ENCODE peak calls at places on chromosomes 4 and X, in seven cellular contexts. T is MCF 10A, D is ovary, S is HFF-Myc, C is heart left ventricle, X is GM20000, P is AG09319. H is an unnamed sample.

GRCh38 chr4:1113311-1114009 is at the start of gene RNF212:
- DNase-seq in P (no peak), C (no peak), X (no peak), T (no peak), D (peak), S (no peak), H (peak)

GRCh38 chr4:182555997-182556418 is 312.8 kb downstream of the TENM3 start:
- DNase-seq in S (peak), T (peak), C (no peak), P (peak), X (no peak), D (no peak), H (no peak)

GRCh38 chr4:38125816-38126215 is 165.6 kb downstream of the PTTG2 start:
- DNase-seq in S (no peak), X (no peak), C (no peak), P (no peak), T (peak), D (no peak), H (no peak)

GRCh38 chr4:150577786-150578185 is 4.2 kb upstream of the MAB21L2 start:
- DNase-seq in D (no peak), T (no peak), S (no peak), P (no peak), X (no peak), C (no peak), H (no peak)

GRCh38 chr4:53956454-53956853 is 108.0 kb downstream of the CHIC2 start:
- DNase-seq in D (no peak), S (no peak), X (no peak), T (no peak), P (no peak), C (no peak), H (no peak)

GRCh38 chr4:88419874-88420273 is 37.0 kb upstream of the HERC5 start:
- DNase-seq in S (no peak), T (no peak), X (peak), D (no peak), P (no peak), C (no peak), H (no peak)

GRCh38 chr4:107712236-107712635 is 7.8 kb downstream of the PAPSS1 start:
- DNase-seq in D (no peak), C (no peak), X (no peak), P (no peak), S (no peak), T (no peak), H (no peak)

GRCh38 chrX:72006461-72006860 is 95.8 kb downstream of the NHSL2 start:
- DNase-seq in X (no peak), P (no peak), C (no peak), T (no peak), D (no peak), S (no peak), H (no peak)

GRCh38 chr4:139229534-139230039 is 50.4 kb downstream of the MGARP start:
- DNase-seq in C (no peak), D (no peak), S (no peak), X (peak), P (no peak), T (peak), H (no peak)

GRCh38 chrX:51144828-51145442 is 187.7 kb upstream of the NUDT10 start:
- DNase-seq in C (no peak), D (no peak), S (no peak), P (no peak), T (peak), X (peak), H (peak)

GRCh38 chr4:168842186-168842585 is 167.9 kb downstream of the CBR4 start:
- DNase-seq in X (no peak), T (no peak), D (no peak), P (no peak), C (no peak), S (no peak), H (no peak)

GRCh38 chr4:166078383-166078782 is 205.3 kb downstream of the TLL1 start:
- DNase-seq in D (no peak), X (no peak), T (no peak), S (no peak), P (no peak), C (no peak), H (no peak)

GRCh38 chrX:115679460-115679859 is 118.5 kb downstream of the PLS3 start:
- DNase-seq in C (no peak), D (no peak), P (no peak), T (peak), S (no peak), X (no peak), H (no peak)

GRCh38 chrX:115372026-115372610 is 82.6 kb downstream of the LUZP4 start:
- DNase-seq in D (no peak), X (no peak), P (no peak), C (no peak), T (peak), S (peak), H (no peak)

GRCh38 chrX:25202827-25203226 is 187.1 kb upstream of the ARX start:
- DNase-seq in S (no peak), D (no peak), T (no peak), P (no peak), C (no peak), X (no peak), H (no peak)

GRCh38 chrX:13153796-13154195 is 109.4 kb upstream of the FAM9C start:
- DNase-seq in S (no peak), D (no peak), T (no peak), X (no peak), P (no peak), C (no peak), H (no peak)

GRCh38 chrX:16739574-16739973 is 20.2 kb downstream of the SYAP1 start:
- DNase-seq in C (no peak), S (no peak), X (no peak), D (no peak), P (no peak), T (no peak), H (no peak)

GRCh38 chr4:168119870-168120269 is 27.5 kb downstream of the ANXA10 start:
- DNase-seq in D (no peak), S (no peak), T (peak), C (no peak), P (no peak), X (no peak), H (no peak)

GRCh38 chrX:20361890-20362262 is 95.2 kb upstream of the RPS6KA3 start:
- DNase-seq in X (no peak), C (no peak), P (no peak), T (peak), D (no peak), S (no peak), H (no peak)

GRCh38 chr4:20512053-20512810 is 188.0 kb upstream of the PACRGL start:
- DNase-seq in C (no peak), D (no peak), T (no peak), X (no peak), S (no peak), P (no peak), H (no peak)

GRCh38 chrX:106286053-106286650 is 118.0 kb downstream of the PWWP3B start:
- DNase-seq in P (no peak), X (no peak), T (peak), C (no peak), D (no peak), S (no peak), H (no peak)

GRCh38 chrX:129842510-129843208 is 1.0 kb downstream of the ZDHHC9 start:
- DNase-seq in S (no peak), D (peak), X (no peak), T (peak), C (no peak), P (peak), H (no peak)

DNA sequence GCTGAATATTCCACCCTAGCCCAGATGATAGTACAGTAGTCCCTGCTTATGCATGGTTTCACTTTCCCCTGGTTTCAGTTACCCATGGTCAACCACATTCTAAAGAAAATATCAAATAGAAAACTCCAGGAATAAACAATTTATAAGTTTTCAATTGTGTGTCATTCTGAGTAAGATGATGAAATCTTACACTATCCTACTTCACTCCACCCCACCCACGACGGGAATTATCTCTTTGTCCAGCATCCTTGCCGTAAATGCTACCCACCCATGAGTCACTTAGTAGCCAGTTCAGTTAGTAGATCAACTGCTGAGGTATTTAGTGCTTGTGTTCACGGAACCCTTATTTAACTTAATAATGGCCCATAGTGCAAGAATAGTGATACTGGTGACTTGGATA is 91.4 kb downstream of the KLHL13 start:
- DNase-seq in D (no peak), X (no peak), S (no peak), C (no peak), T (no peak), P (no peak), H (no peak)
- TF ChIP-seq CTCF in D (no peak), X (no peak), S (no peak), C (no peak), T (no peak), P (no peak), H (no peak)

GRCh38 chr4:80207664-80208063 is 10.4 kb downstream of the PRDM8 start:
- DNase-seq in C (no peak), D (no peak), S (no peak), X (no peak), P (no peak), T (no peak), H (no peak)

GRCh38 chr4:80208606-80209005 is 11.3 kb downstream of the PRDM8 start:
- DNase-seq in X (no peak), T (no peak), C (no peak), P (no peak), S (no peak), D (no peak), H (no peak)

GRCh38 chr4:80206541-80207171 is 9.4 kb downstream of the PRDM8 start:
- DNase-seq in P (no peak), X (no peak), D (no peak), C (no peak), T (no peak), S (no peak), H (no peak)

GRCh38 chr4:80206111-80206510 is 8.8 kb downstream of the PRDM8 start:
- DNase-seq in P (no peak), X (no peak), C (no peak), T (no peak), D (no peak), S (no peak), H (no peak)

DNA sequence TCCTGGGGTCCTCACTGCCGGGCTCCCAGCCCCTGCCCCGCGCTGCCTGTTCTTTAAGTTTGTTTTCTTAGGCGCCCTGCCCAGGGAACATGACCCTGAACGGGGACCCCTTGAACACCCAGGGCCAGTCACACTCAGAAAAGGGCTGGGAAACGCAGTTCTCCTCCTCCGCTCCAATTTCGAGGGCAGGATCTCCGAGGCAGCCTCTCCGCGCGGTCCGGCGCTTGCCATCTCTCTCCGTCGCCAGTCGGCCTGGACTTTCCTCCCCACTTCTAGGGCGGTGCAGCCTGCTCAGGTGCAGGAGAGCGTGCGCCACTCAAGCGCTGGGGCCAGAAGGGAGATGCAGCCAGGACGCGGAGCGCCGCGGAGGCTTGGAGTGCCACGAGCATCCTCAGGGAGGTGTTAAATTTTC is 9.9 kb downstream of the PRDM8 start:
- DNase-seq in S (no peak), T (no peak), D (no peak), P (no peak), X (no peak), C (no peak), H (no peak)
- TF ChIP-seq CTCF in S (no peak), T (no peak), D (no peak), P (no peak), X (no peak), C (no peak), H (no peak)

DNA sequence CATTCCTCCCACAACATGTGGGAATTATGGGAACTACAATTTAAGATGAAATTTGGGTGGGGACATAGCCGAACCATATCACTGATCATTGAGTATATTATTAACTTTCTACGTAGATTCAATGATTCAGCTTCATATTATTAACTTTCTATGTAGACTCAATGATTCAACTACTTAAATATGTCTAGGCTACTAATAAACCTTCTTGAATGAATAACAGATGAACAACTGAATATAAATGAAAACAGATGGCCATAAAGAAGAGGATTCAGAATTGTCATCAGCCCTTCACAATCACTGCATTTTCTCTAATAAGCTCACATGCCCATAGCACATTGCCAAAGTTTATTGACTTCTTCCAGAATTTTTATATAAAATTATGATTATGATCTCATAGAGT is 57.0 kb downstream of the CEP44 start:
- DNase-seq in P (no peak), X (no peak), T (no peak), C (no peak), D (no peak), S (peak), H (no peak)
- TF ChIP-seq CTCF in P (no peak), X (no peak), T (no peak), C (no peak), D (no peak), S (no peak), H (no peak)

DNA sequence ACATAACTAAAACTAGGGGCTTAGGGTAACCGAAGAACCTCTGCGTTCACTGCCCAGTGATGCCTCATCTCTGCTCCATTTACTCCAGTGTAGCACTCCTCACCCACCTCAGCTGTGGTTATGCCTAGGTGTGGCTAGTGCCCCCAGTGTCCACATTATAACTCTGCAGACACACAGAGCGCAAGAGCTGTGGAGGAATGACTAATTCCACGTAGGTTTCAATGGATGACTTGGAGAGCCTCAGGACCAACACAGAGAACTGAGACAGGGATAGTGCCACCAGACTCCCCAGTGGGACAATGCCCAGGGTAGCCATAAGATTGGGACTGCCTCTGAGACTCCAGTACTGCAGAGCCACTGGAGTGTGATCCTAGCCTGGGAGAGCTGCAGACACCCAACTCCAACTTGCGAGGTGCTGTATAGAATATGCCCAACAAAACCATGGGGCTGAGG is 542.4 kb upstream of the DIPK2B start:
- DNase-seq in P (no peak), D (no peak), T (peak), S (no peak), X (no peak), C (no peak), H (no peak)
- TF ChIP-seq CTCF in P (peak), D (no peak), T (peak), S (peak), X (no peak), C (no peak), H (peak)

DNA sequence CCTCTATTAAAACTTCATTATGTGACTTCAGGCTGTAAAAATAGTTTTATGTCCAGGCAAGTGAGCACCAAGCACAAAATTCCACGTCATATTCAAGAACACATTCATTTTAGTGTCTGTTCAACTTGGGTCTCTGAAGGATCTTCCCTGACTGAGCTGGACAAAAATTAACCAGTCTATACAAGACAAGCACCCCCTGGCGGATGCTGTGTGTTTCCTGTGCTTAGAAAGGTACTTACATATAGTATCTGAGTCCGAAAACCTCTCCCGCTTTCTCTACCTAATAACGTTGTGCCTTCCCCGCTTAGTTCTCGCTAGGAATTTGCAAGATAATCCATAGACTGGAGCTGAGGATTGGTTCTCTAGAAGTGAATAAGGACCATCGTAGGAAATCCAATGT is 2214.5 kb upstream of the TENM3 start:
- DNase-seq in X (no peak), D (no peak), T (peak), P (no peak), C (no peak), S (no peak), H (no peak)
- TF ChIP-seq CTCF in X (peak), D (no peak), T (peak), P (peak), C (no peak), S (no peak), H (peak)

GRCh38 chr4:6165766-6166165 is 34.6 kb downstream of the JAKMIP1 start:
- DNase-seq in T (no peak), C (no peak), X (no peak), S (no peak), D (no peak), P (no peak), H (no peak)

GRCh38 chr4:6172093-6172926 is 28.0 kb downstream of the JAKMIP1 start:
- DNase-seq in C (no peak), S (no peak), P (no peak), T (no peak), X (no peak), D (no peak), H (no peak)

GRCh38 chr4:6172927-6173200 is 27.5 kb downstream of the JAKMIP1 start:
- DNase-seq in C (no peak), S (no peak), D (no peak), T (no peak), P (no peak), X (no peak), H (no peak)

DNA sequence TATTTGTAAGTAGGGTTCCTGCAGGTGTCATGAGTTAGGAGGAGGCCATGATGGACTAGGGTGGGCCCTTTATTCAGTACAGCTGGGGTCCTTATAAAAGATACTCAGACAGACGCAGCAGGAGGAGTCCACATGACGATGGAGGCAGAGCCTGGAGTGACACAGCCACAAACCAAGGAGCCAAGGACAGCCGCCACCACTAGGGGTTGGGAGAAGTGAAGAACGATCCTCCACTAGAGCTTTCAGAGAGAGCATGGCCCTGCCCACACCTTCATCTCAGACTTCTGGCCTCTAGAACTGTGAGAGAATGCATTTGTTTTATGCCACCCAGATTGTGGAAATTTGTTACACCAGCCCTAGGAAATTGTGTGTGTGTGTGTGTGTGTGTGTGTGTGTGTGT is 31.1 kb downstream of the JAKMIP1 start:
- DNase-seq in D (no peak), T (no peak), C (no peak), X (no peak), S (no peak), P (no peak), H (no peak)
- TF ChIP-seq CTCF in D (no peak), T (no peak), C (no peak), X (no peak), S (no peak), P (no peak), H (no peak)

GRCh38 chr4:25857851-25858400 is 4.9 kb downstream of the SEL1L3 start:
- DNase-seq in S (no peak), T (no peak), C (no peak), X (no peak), D (no peak), P (no peak), H (no peak)
- TF ChIP-seq CTCF in S (no peak), T (no peak), C (no peak), X (no peak), D (no peak), P (no peak), H (no peak)

GRCh38 chr4:6548882-6549230 is 26.1 kb upstream of the MAN2B2 start:
- DNase-seq in S (no peak), C (no peak), X (no peak), D (no peak), P (no peak), T (no peak), H (no peak)

GRCh38 chr4:6546681-6547447 is 28.1 kb upstream of the MAN2B2 start:
- DNase-seq in S (peak), T (peak), P (peak), C (no peak), D (no peak), X (peak), H (peak)

GRCh38 chr4:6549890-6550620 is 24.9 kb upstream of the MAN2B2 start:
- DNase-seq in D (no peak), S (no peak), X (no peak), C (no peak), P (no peak), T (no peak), H (no peak)

GRCh38 chr4:6549445-6549844 is 25.5 kb upstream of the MAN2B2 start:
- DNase-seq in C (no peak), P (no peak), D (no peak), X (no peak), S (no peak), T (no peak), H (no peak)

GRCh38 chr4:6548201-6548881 is 26.6 kb upstream of the MAN2B2 start:
- DNase-seq in C (no peak), X (no peak), P (no peak), S (no peak), D (no peak), T (peak), H (no peak)
- TF ChIP-seq CTCF in C (peak), X (no peak), P (peak), S (peak), D (no peak), T (peak), H (no peak)

DNA sequence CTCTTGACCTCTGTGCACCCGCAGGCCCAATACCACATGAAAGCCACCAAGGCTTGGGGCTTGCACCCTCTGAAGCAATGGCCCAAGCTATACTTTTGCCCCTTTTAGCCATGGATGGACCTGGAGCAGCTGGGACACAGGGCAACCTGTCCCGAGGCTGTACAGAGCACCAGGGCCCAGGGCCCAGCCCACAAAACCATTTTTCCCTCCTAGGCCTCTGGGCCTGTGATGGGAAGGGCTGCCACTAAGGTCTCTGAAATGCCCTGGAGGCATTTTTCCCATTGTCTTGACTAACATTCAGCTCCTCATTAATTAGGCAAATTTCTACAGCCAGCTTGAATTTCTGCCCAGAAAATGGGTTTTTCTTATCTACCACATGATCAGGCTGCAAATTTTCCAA is 79.9 kb upstream of the GABRA3 start:
- DNase-seq in P (no peak), X (no peak), D (no peak), S (no peak), C (no peak), T (no peak), H (no peak)
- TF ChIP-seq CTCF in P (no peak), X (no peak), D (no peak), S (no peak), C (no peak), T (no peak), H (no peak)

H was measured in GM06990.